ENCODE peak calls at places on chromosomes 13 and 19, in eight cellular contexts. One of them, this sample, is unnamed.

GRCh38 chr19:34482380-34483250 is 1.1 kb downstream of the WTIP start:
- DNase-seq in aorta: no peak
- DNase-seq in CD8-positive, alpha-beta memory T cell: no peak
- DNase-seq in heart left ventricle: no peak
- DNase-seq in body of pancreas: no peak
- DNase-seq in uterus: no peak
- DNase-seq in GM23338: peak; percentile 65
- DNase-seq in AG04450: no peak
- DNase-seq in this sample: no peak

GRCh38 chr13:88071371-88071770 is 400.2 kb downstream of the SLITRK5 start:
- DNase-seq in AG04450: no peak
- DNase-seq in body of pancreas: no peak
- DNase-seq in CD8-positive, alpha-beta memory T cell: no peak
- DNase-seq in uterus: no peak
- DNase-seq in aorta: no peak
- DNase-seq in heart left ventricle: no peak
- DNase-seq in GM23338: no peak
- DNase-seq in this sample: no peak

GRCh38 chr19:43798546-43799409 is 3.5 kb downstream of the LYPD5 start:
- DNase-seq in AG04450: no peak
- DNase-seq in CD8-positive, alpha-beta memory T cell: peak; percentile 28
- DNase-seq in aorta: no peak
- DNase-seq in uterus: no peak
- DNase-seq in GM23338: peak; percentile 92
- DNase-seq in body of pancreas: peak; percentile 52
- DNase-seq in heart left ventricle: no peak
- DNase-seq in this sample: no peak

GRCh38 chr13:102879793-102880499 is 34.1 kb downstream of the ERCC5 start:
- DNase-seq in AG04450: no peak
- DNase-seq in uterus: no peak
- DNase-seq in aorta: no peak
- DNase-seq in CD8-positive, alpha-beta memory T cell: no peak
- DNase-seq in heart left ventricle: no peak
- DNase-seq in GM23338: no peak
- DNase-seq in body of pancreas: no peak
- DNase-seq in this sample: no peak

GRCh38 chr13:50089633-50090032 is 74.4 kb downstream of the KCNRG start:
- DNase-seq in body of pancreas: no peak
- DNase-seq in heart left ventricle: no peak
- DNase-seq in aorta: no peak
- DNase-seq in GM23338: no peak
- DNase-seq in AG04450: no peak
- DNase-seq in CD8-positive, alpha-beta memory T cell: no peak
- DNase-seq in uterus: no peak
- DNase-seq in this sample: no peak

GRCh38 chr13:51895906-51896888 is 34.4 kb downstream of the CCDC70 start:
- DNase-seq in GM23338: peak; percentile 81
- DNase-seq in heart left ventricle: peak; percentile 65
- DNase-seq in CD8-positive, alpha-beta memory T cell: peak; percentile 5
- DNase-seq in uterus: no peak
- DNase-seq in body of pancreas: peak; percentile 60
- DNase-seq in aorta: no peak
- DNase-seq in AG04450: peak; percentile 7
- DNase-seq in this sample: peak; percentile 17

GRCh38 chr19:52453324-52454094 is at the start of gene ZNF578:
- DNase-seq in GM23338: peak; percentile 90
- DNase-seq in body of pancreas: peak; percentile 49
- DNase-seq in heart left ventricle: peak; percentile 91
- DNase-seq in uterus: peak; percentile 72
- DNase-seq in AG04450: peak; percentile 53
- DNase-seq in aorta: peak; percentile 92
- DNase-seq in CD8-positive, alpha-beta memory T cell: peak; percentile 58
- DNase-seq in this sample: no peak

GRCh38 chr13:98930014-98930625 is 47.7 kb downstream of the DOCK9 start:
- DNase-seq in AG04450: no peak
- DNase-seq in body of pancreas: no peak
- DNase-seq in GM23338: peak; percentile 33
- DNase-seq in aorta: no peak
- DNase-seq in heart left ventricle: no peak
- DNase-seq in uterus: no peak
- DNase-seq in CD8-positive, alpha-beta memory T cell: no peak
- DNase-seq in this sample: no peak

GRCh38 chr13:49292742-49293498 is 45.2 kb downstream of the CDADC1 start:
- DNase-seq in aorta: peak; percentile 91
- DNase-seq in body of pancreas: peak; percentile 39
- DNase-seq in CD8-positive, alpha-beta memory T cell: no peak
- DNase-seq in GM23338: no peak
- DNase-seq in uterus: no peak
- DNase-seq in heart left ventricle: peak; percentile 75
- DNase-seq in AG04450: peak; percentile 77
- DNase-seq in this sample: no peak

GRCh38 chr13:50268500-50268899 is 253.3 kb downstream of the KCNRG start:
- DNase-seq in GM23338: no peak
- DNase-seq in body of pancreas: no peak
- DNase-seq in AG04450: no peak
- DNase-seq in CD8-positive, alpha-beta memory T cell: no peak
- DNase-seq in aorta: no peak
- DNase-seq in heart left ventricle: no peak
- DNase-seq in uterus: no peak
- DNase-seq in this sample: no peak

GRCh38 chr13:74129500-74130144 is 4.6 kb downstream of the KLF12 start:
- DNase-seq in aorta: no peak
- DNase-seq in GM23338: no peak
- DNase-seq in uterus: no peak
- DNase-seq in heart left ventricle: peak; percentile 32
- DNase-seq in AG04450: no peak
- DNase-seq in CD8-positive, alpha-beta memory T cell: peak; percentile 45
- DNase-seq in body of pancreas: no peak
- DNase-seq in this sample: no peak

GRCh38 chr19:35841961-35842595 is 10.2 kb downstream of the NPHS1 start:
- DNase-seq in GM23338: no peak
- DNase-seq in aorta: no peak
- DNase-seq in heart left ventricle: no peak
- DNase-seq in body of pancreas: no peak
- DNase-seq in uterus: no peak
- DNase-seq in AG04450: no peak
- DNase-seq in CD8-positive, alpha-beta memory T cell: no peak
- DNase-seq in this sample: no peak
- H3K27me3 ChIP-seq in GM23338: peaks cover 36% of the 10 kb centered on the region
- H3K27me3 ChIP-seq in aorta: peaks cover 3% of the 10 kb centered on the region
- H3K27me3 ChIP-seq in heart left ventricle: peaks cover 45% of the 10 kb centered on the region
- H3K27me3 ChIP-seq in body of pancreas: no peaks in the 10 kb centered on the region
- H3K27me3 ChIP-seq in uterus: peaks cover 26% of the 10 kb centered on the region
- H3K27me3 ChIP-seq in AG04450: peaks cover 44% of the 10 kb centered on the region
- H3K27me3 ChIP-seq in CD8-positive, alpha-beta memory T cell: peaks cover 27% of the 10 kb centered on the region
- H3K27me3 ChIP-seq in this sample: peaks cover under 1% of the 10 kb centered on the region

DNA sequence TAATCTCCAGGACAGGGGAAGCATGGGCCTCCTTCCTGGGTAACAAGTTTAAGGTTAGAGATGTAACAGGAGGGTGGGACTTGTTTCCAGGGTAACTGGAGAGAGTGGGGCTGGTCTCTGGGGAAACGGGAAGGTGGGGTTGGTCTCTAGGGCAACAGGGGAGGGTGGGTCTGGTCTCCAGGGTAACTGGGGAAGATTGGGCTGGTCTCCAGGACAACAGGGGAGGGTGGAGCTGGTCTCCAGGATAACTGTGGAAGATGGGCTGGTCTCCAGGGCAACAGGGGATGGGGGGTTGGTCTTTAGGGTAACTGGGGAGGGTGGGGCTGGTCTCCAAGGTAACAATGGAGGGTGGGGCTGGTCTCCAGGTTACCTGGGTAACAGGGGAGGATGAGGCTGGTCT is 36.5 kb downstream of the SPTBN4 start:
- DNase-seq in uterus: no peak
- DNase-seq in heart left ventricle: no peak
- DNase-seq in aorta: no peak
- DNase-seq in body of pancreas: peak; percentile 23
- DNase-seq in AG04450: no peak
- DNase-seq in CD8-positive, alpha-beta memory T cell: no peak
- DNase-seq in GM23338: peak; percentile 63
- DNase-seq in this sample: no peak
- H3K27me3 ChIP-seq in uterus: no peaks in the 10 kb centered on the region
- H3K27me3 ChIP-seq in heart left ventricle: no peaks in the 10 kb centered on the region
- H3K27me3 ChIP-seq in aorta: no peaks in the 10 kb centered on the region
- H3K27me3 ChIP-seq in body of pancreas: no peaks in the 10 kb centered on the region
- H3K27me3 ChIP-seq in AG04450: peaks cover 18% of the 10 kb centered on the region
- H3K27me3 ChIP-seq in CD8-positive, alpha-beta memory T cell: no peaks in the 10 kb centered on the region
- H3K27me3 ChIP-seq in GM23338: peaks cover 5% of the 10 kb centered on the region
- H3K27me3 ChIP-seq in this sample: no peaks in the 10 kb centered on the region

GRCh38 chr13:75518439-75519088 is 19.1 kb downstream of the COMMD6 start:
- DNase-seq in heart left ventricle: no peak
- DNase-seq in CD8-positive, alpha-beta memory T cell: no peak
- DNase-seq in body of pancreas: no peak
- DNase-seq in GM23338: no peak
- DNase-seq in aorta: peak; percentile 74
- DNase-seq in AG04450: no peak
- DNase-seq in uterus: no peak
- DNase-seq in this sample: no peak
- H3K27me3 ChIP-seq in heart left ventricle: no peaks in the 10 kb centered on the region
- H3K27me3 ChIP-seq in CD8-positive, alpha-beta memory T cell: no peaks in the 10 kb centered on the region
- H3K27me3 ChIP-seq in body of pancreas: no peaks in the 10 kb centered on the region
- H3K27me3 ChIP-seq in GM23338: no peaks in the 10 kb centered on the region
- H3K27me3 ChIP-seq in aorta: no peaks in the 10 kb centered on the region
- H3K27me3 ChIP-seq in AG04450: no peaks in the 10 kb centered on the region
- H3K27me3 ChIP-seq in uterus: no peaks in the 10 kb centered on the region
- H3K27me3 ChIP-seq in this sample: no peaks in the 10 kb centered on the region

DNA sequence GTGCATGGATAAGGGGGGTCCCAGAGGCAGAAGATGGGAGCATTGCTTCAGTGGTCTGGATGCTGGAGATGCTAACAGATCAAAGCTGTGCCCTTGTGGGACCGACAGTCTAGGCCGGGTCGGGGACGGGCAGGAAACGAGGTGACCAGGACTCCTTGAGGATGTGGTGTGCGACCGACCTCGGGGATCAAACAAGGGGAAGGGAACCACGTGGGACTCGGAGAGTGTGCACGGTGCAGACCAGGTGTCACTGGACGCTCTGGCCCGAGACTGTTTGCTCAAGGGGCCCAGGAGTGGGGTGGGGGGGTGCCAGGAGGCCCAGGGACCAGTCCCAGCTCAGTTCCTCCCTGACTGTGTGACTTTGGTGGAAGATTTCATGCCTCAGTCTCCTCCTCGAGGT is 6.0 kb downstream of the NFIC start:
- DNase-seq in AG04450: no peak
- DNase-seq in body of pancreas: peak; percentile 71
- DNase-seq in GM23338: no peak
- DNase-seq in CD8-positive, alpha-beta memory T cell: no peak
- DNase-seq in aorta: no peak
- DNase-seq in heart left ventricle: no peak
- DNase-seq in uterus: no peak
- DNase-seq in this sample: no peak
- H3K27me3 ChIP-seq in AG04450: no peaks in the 10 kb centered on the region
- H3K27me3 ChIP-seq in body of pancreas: no peaks in the 10 kb centered on the region
- H3K27me3 ChIP-seq in GM23338: peaks cover 74% of the 10 kb centered on the region
- H3K27me3 ChIP-seq in CD8-positive, alpha-beta memory T cell: no peaks in the 10 kb centered on the region
- H3K27me3 ChIP-seq in aorta: no peaks in the 10 kb centered on the region
- H3K27me3 ChIP-seq in heart left ventricle: no peaks in the 10 kb centered on the region
- H3K27me3 ChIP-seq in uterus: no peaks in the 10 kb centered on the region
- H3K27me3 ChIP-seq in this sample: no peaks in the 10 kb centered on the region

GRCh38 chr19:12825259-12826131 is 8.9 kb downstream of the RTBDN start:
- DNase-seq in GM23338: peak; percentile 96
- DNase-seq in body of pancreas: no peak
- DNase-seq in heart left ventricle: no peak
- DNase-seq in uterus: no peak
- DNase-seq in AG04450: no peak
- DNase-seq in aorta: no peak
- DNase-seq in CD8-positive, alpha-beta memory T cell: no peak
- DNase-seq in this sample: no peak
- H3K27me3 ChIP-seq in GM23338: no peaks in the 10 kb centered on the region
- H3K27me3 ChIP-seq in body of pancreas: no peaks in the 10 kb centered on the region
- H3K27me3 ChIP-seq in heart left ventricle: peaks cover 63% of the 10 kb centered on the region
- H3K27me3 ChIP-seq in uterus: peaks cover 33% of the 10 kb centered on the region
- H3K27me3 ChIP-seq in AG04450: peaks cover 9% of the 10 kb centered on the region
- H3K27me3 ChIP-seq in aorta: no peaks in the 10 kb centered on the region
- H3K27me3 ChIP-seq in CD8-positive, alpha-beta memory T cell: peaks cover 36% of the 10 kb centered on the region
- H3K27me3 ChIP-seq in this sample: no peaks in the 10 kb centered on the region

GRCh38 chr13:20173121-20173746 is 12.4 kb upstream of the GJA3 start:
- DNase-seq in uterus: no peak
- DNase-seq in GM23338: no peak
- DNase-seq in AG04450: no peak
- DNase-seq in aorta: no peak
- DNase-seq in heart left ventricle: no peak
- DNase-seq in CD8-positive, alpha-beta memory T cell: no peak
- DNase-seq in body of pancreas: no peak
- DNase-seq in this sample: no peak
- H3K27me3 ChIP-seq in uterus: no peaks in the 10 kb centered on the region
- H3K27me3 ChIP-seq in GM23338: peaks cover 30% of the 10 kb centered on the region
- H3K27me3 ChIP-seq in AG04450: no peaks in the 10 kb centered on the region
- H3K27me3 ChIP-seq in aorta: no peaks in the 10 kb centered on the region
- H3K27me3 ChIP-seq in heart left ventricle: peaks cover 19% of the 10 kb centered on the region
- H3K27me3 ChIP-seq in CD8-positive, alpha-beta memory T cell: peaks cover 6% of the 10 kb centered on the region
- H3K27me3 ChIP-seq in body of pancreas: no peaks in the 10 kb centered on the region
- H3K27me3 ChIP-seq in this sample: no peaks in the 10 kb centered on the region

DNA sequence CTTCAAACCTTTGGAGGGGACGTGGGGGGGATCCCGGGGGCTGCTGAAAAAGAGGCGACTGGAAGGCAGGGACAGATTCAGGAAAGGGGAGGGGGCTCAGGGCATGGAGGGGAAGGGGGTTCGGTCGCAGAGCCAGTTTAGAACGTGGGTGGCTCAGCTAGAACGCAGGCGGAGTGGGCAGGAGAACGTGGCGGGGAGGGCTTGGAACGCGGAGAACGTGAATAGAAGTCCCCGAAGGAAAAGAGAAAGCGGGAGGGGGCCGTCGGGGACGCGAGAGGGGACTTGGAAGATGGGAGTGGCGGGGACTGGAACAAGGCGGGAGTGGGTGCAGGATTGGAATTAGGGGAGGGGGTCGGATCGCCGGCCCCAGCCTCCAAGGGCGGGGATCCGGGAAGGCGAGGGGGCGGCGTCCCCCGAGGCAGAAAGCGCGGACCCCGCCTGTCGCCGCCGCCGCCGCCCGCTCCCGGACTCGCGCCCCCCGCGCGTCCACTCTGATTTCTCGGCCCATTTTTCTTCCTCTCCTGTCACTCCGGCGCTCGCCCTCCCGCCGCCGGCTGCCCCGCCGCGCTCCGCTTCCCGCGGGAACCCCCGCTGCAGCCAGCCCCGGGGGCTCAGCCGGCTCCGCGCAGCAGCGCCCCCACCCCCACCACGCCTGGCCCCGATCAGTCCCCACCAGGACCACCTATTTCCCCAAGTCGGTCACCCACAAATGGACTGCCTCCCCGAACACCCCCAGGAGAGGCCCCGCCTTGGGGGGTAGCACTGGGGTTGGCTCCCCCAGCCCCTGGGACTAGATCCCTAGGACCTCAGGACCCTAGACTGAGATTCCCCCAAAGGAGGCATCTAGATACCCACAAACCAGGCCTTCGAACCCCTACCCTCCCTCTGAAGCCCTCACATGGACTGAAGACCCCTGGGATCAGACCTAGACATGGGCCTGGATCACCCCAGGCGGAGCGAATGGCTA is 12.5 kb upstream of the ERFL start:
- DNase-seq in CD8-positive, alpha-beta memory T cell: no peak
- DNase-seq in AG04450: no peak
- DNase-seq in aorta: no peak
- DNase-seq in body of pancreas: no peak
- DNase-seq in GM23338: peak; percentile 17
- DNase-seq in heart left ventricle: no peak
- DNase-seq in uterus: no peak
- DNase-seq in this sample: no peak
- H3K27me3 ChIP-seq in CD8-positive, alpha-beta memory T cell: peaks cover 4% of the 10 kb centered on the region
- H3K27me3 ChIP-seq in AG04450: peaks cover 28% of the 10 kb centered on the region
- H3K27me3 ChIP-seq in aorta: no peaks in the 10 kb centered on the region
- H3K27me3 ChIP-seq in body of pancreas: no peaks in the 10 kb centered on the region
- H3K27me3 ChIP-seq in GM23338: peaks cover 63% of the 10 kb centered on the region
- H3K27me3 ChIP-seq in heart left ventricle: peaks cover 28% of the 10 kb centered on the region
- H3K27me3 ChIP-seq in uterus: peaks cover 3% of the 10 kb centered on the region
- H3K27me3 ChIP-seq in this sample: no peaks in the 10 kb centered on the region

GRCh38 chr13:112983428-112984196 is 14.6 kb downstream of the MCF2L start:
- DNase-seq in aorta: no peak
- DNase-seq in AG04450: no peak
- DNase-seq in heart left ventricle: peak; percentile 69
- DNase-seq in CD8-positive, alpha-beta memory T cell: no peak
- DNase-seq in body of pancreas: no peak
- DNase-seq in GM23338: no peak
- DNase-seq in uterus: no peak
- DNase-seq in this sample: no peak
- H3K27me3 ChIP-seq in aorta: no peaks in the 10 kb centered on the region
- H3K27me3 ChIP-seq in AG04450: peaks cover 31% of the 10 kb centered on the region
- H3K27me3 ChIP-seq in heart left ventricle: no peaks in the 10 kb centered on the region
- H3K27me3 ChIP-seq in CD8-positive, alpha-beta memory T cell: no peaks in the 10 kb centered on the region
- H3K27me3 ChIP-seq in body of pancreas: no peaks in the 10 kb centered on the region
- H3K27me3 ChIP-seq in GM23338: no peaks in the 10 kb centered on the region
- H3K27me3 ChIP-seq in uterus: no peaks in the 10 kb centered on the region
- H3K27me3 ChIP-seq in this sample: no peaks in the 10 kb centered on the region

This sample was measured in Panc1.